ENCODE peak calls at places on chromosomes 2 and 18, in ten cellular contexts. A is neuronal stem cell, H is neural progenitor cell, Y is mammary epithelial cell, X is MM.1S, B is IMR-90, L is fibroblast of lung, N is GM23248, Q is OCI-LY7, D is PC-3. P is an unnamed sample.

GRCh38 chr2:133836691-133837090 is 268.4 kb upstream of the NCKAP5 start:
- DNase-seq in A (no peak), H (no peak), Y (no peak), X (no peak), B (peak), L (no peak), N (peak), Q (no peak), D (peak), P (no peak)

GRCh38 chr2:98524168-98524567 is 79.5 kb downstream of the INPP4A start:
- DNase-seq in A (no peak), H (no peak), Y (peak), X (no peak), B (peak), L (no peak), N (no peak), Q (no peak), D (peak), P (no peak)

GRCh38 chr2:67777010-67777409 is 285.8 kb downstream of the C1D start:
- DNase-seq in A (no peak), H (no peak), Y (no peak), X (no peak), B (no peak), L (no peak), N (no peak), Q (no peak), D (no peak), P (no peak)

GRCh38 chr2:165844216-165844615 is 50.2 kb upstream of the GALNT3 start:
- DNase-seq in A (no peak), H (no peak), Y (no peak), X (no peak), B (no peak), L (no peak), N (no peak), Q (no peak), D (no peak), P (no peak)

GRCh38 chr2:27954261-27954673 is 63.7 kb downstream of the BABAM2 start:
- DNase-seq in A (no peak), H (no peak), Y (no peak), X (no peak), B (peak), L (peak), N (peak), Q (no peak), D (peak), P (no peak)

GRCh38 chr2:238081150-238081549 is 19.0 kb upstream of the ESPNL start:
- DNase-seq in A (no peak), H (no peak), Y (no peak), X (no peak), B (no peak), L (no peak), N (no peak), Q (no peak), D (no peak), P (no peak)

GRCh38 chr18:79047556-79048244 is 21.5 kb upstream of the ATP9B start:
- DNase-seq in A (no peak), H (no peak), Y (no peak), X (no peak), B (no peak), L (no peak), N (no peak), Q (no peak), D (peak), P (no peak)

GRCh38 chr2:67075530-67076253 is 321.4 kb upstream of the ETAA1 start:
- DNase-seq in A (no peak), H (no peak), Y (no peak), X (no peak), B (no peak), L (no peak), N (no peak), Q (no peak), D (no peak), P (no peak)

GRCh38 chr2:9678554-9678953 is 47.8 kb upstream of the YWHAQ start:
- DNase-seq in A (no peak), H (no peak), Y (no peak), X (no peak), B (no peak), L (no peak), N (no peak), Q (no peak), D (no peak), P (no peak)
- H2AFZ ChIP-seq in A (no peak), H (no peak), Y (no peak), X (no peak), B (no peak), L (no peak), N (no peak), Q (no peak), D (no peak), P (peak)

GRCh38 chr18:74040008-74040407 is 107.6 kb downstream of the FBXO15 start:
- DNase-seq in A (no peak), H (no peak), Y (no peak), X (no peak), B (no peak), L (no peak), N (no peak), Q (no peak), D (no peak), P (no peak)

GRCh38 chr18:74040459-74041332 is 106.9 kb downstream of the FBXO15 start:
- DNase-seq in A (peak), H (peak), Y (no peak), X (peak), B (peak), L (no peak), N (peak), Q (peak), D (peak), P (no peak)
- H2AFZ ChIP-seq in A (no peak), H (peak), Y (no peak), X (no peak), B (peak), L (no peak), N (no peak), Q (no peak), D (peak), P (no peak)

DNA sequence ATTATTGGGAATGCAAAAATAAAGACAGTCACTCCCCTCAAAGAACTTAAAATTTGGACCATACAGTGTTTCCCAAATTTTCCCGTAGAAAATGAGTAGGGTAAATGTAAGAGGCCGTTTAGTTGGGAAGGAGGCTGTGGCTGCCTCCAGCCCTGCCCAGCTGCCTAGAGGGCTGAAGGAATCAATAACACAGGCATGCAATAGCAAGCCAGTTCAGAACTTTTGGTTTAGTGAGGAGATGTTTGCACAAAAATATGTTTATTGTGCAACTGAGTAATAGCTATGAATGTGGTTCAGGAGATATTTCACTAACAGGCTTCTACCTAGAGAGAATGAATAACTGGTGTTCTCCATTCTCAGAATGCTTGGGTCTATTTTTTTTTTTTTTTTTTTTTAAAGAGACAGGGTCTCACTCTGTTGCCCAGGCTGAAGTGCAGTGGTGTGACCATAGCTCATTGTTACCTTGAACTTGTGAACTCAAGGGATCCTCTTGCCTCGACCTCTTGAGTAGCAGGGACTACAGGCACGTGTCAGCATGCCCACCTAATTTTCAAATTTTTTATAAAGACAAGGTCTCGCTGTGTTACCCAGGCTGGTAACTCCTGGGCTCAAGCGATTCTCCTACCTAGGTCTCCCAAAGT is 23.6 kb downstream of the UGP2 start:
- DNase-seq in A (no peak), H (no peak), Y (peak), X (no peak), B (peak), L (peak), N (peak), Q (no peak), D (peak), P (no peak)
- H2AFZ ChIP-seq in A (no peak), H (no peak), Y (no peak), X (no peak), B (no peak), L (no peak), N (no peak), Q (no peak), D (no peak), P (no peak)

DNA sequence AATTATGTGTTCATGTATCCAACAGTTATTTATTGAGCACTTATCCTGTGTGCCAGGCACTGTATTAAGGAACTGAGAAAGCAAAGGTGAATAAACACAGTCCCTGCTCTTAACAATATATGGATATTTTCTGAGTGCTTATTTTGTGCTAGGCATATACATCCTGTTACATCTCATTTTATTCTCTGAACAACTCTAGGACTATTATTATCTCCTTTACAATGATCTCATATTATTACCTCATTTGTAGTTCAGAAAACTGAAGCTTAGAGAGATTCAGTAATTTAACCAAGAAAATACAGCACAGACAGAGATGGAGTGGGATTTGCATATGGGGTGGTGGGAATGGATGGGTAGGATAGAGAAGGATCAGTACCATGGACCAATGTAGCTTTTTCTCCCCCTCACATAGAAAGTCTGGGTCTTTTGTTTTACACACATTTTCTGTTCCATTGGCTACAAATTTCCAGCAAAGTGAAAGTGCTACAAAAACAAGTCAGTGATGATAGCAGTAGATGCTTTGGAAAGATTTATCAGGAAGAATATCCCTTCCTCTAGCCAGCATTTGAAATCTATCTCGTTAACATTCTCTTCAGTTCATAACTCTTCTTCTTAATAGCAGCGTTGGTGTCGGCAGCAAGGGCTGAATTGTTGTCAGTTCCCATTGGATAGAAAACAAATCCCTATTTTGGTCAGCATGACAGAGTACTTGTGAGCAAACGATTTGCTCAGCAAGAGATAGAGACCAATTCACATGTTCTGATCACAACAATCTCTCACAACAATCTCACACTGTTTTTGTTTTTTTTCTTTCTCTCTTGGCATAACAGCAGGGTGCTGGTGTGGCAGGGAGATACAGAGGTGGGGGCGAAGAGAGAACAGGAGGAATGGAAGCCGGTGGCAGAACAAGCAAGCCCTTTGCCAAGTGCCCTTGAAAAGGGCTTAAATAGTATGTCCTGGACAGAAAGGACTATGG is 102.2 kb upstream of the KCTD1 start:
- DNase-seq in A (no peak), H (no peak), Y (no peak), X (no peak), B (no peak), L (no peak), N (no peak), Q (no peak), D (no peak), P (no peak)
- H2AFZ ChIP-seq in A (no peak), H (no peak), Y (no peak), X (no peak), B (no peak), L (no peak), N (no peak), Q (no peak), D (no peak), P (no peak)

P was measured in osteoblast.